ENCODE peak calls at places on chromosomes 11 and 22, in seven cellular contexts. One of them, this sample, is unnamed.

GRCh38 chr22:41777749-41778395 is 22.6 kb upstream of the CCDC134 start:
- DNase-seq in HCEC 1CT: no peak
- DNase-seq in NCI-H2107: no peak
- DNase-seq in Kasumi-1: no peak
- DNase-seq in brain microvascular endothelial cell: no peak
- DNase-seq in effector memory CD8-positive, alpha-beta T cell: no peak
- DNase-seq in T-helper 2 cell: no peak
- DNase-seq in this sample: no peak

GRCh38 chr11:131609921-131610320 is 239.5 kb downstream of the NTM start:
- DNase-seq in HCEC 1CT: no peak
- DNase-seq in NCI-H2107: no peak
- DNase-seq in Kasumi-1: no peak
- DNase-seq in brain microvascular endothelial cell: no peak
- DNase-seq in effector memory CD8-positive, alpha-beta T cell: no peak
- DNase-seq in T-helper 2 cell: no peak
- DNase-seq in this sample: no peak

GRCh38 chr22:40782521-40782920 is 36.6 kb downstream of the SLC25A17 start:
- DNase-seq in HCEC 1CT: no peak
- DNase-seq in NCI-H2107: no peak
- DNase-seq in Kasumi-1: no peak
- DNase-seq in brain microvascular endothelial cell: no peak
- DNase-seq in effector memory CD8-positive, alpha-beta T cell: no peak
- DNase-seq in T-helper 2 cell: no peak
- DNase-seq in this sample: no peak

GRCh38 chr11:76209671-76209955 is 3.3 kb upstream of the WNT11 start:
- DNase-seq in HCEC 1CT: no peak
- DNase-seq in NCI-H2107: no peak
- DNase-seq in Kasumi-1: no peak
- DNase-seq in brain microvascular endothelial cell: no peak
- DNase-seq in effector memory CD8-positive, alpha-beta T cell: no peak
- DNase-seq in T-helper 2 cell: no peak
- DNase-seq in this sample: peak; percentile 22

GRCh38 chr11:43508511-43508918 is 149.8 kb downstream of the TTC17 start:
- DNase-seq in HCEC 1CT: peak; percentile 92
- DNase-seq in NCI-H2107: no peak
- DNase-seq in Kasumi-1: no peak
- DNase-seq in brain microvascular endothelial cell: peak; percentile 41
- DNase-seq in effector memory CD8-positive, alpha-beta T cell: no peak
- DNase-seq in T-helper 2 cell: no peak
- DNase-seq in this sample: peak; percentile 54

GRCh38 chr11:75773595-75774353 is 5.2 kb downstream of the DGAT2 start:
- DNase-seq in HCEC 1CT: no peak
- DNase-seq in NCI-H2107: no peak
- DNase-seq in Kasumi-1: peak; percentile 43
- DNase-seq in brain microvascular endothelial cell: no peak
- DNase-seq in effector memory CD8-positive, alpha-beta T cell: no peak
- DNase-seq in T-helper 2 cell: no peak
- DNase-seq in this sample: no peak

GRCh38 chr11:67002921-67003411 is 20.0 kb upstream of the SYT12 start:
- DNase-seq in HCEC 1CT: no peak
- DNase-seq in NCI-H2107: no peak
- DNase-seq in Kasumi-1: no peak
- DNase-seq in brain microvascular endothelial cell: no peak
- DNase-seq in effector memory CD8-positive, alpha-beta T cell: no peak
- DNase-seq in T-helper 2 cell: no peak
- DNase-seq in this sample: no peak

GRCh38 chr11:19723572-19724342 is 11.1 kb downstream of the NAV2 start:
- DNase-seq in HCEC 1CT: peak; percentile 41
- DNase-seq in NCI-H2107: no peak
- DNase-seq in Kasumi-1: no peak
- DNase-seq in brain microvascular endothelial cell: peak; percentile 17
- DNase-seq in effector memory CD8-positive, alpha-beta T cell: peak; percentile 42
- DNase-seq in T-helper 2 cell: no peak
- DNase-seq in this sample: peak; percentile 78

GRCh38 chr22:19918332-19919106 is 23.1 kb upstream of the COMT start:
- DNase-seq in HCEC 1CT: no peak
- DNase-seq in NCI-H2107: no peak
- DNase-seq in Kasumi-1: no peak
- DNase-seq in brain microvascular endothelial cell: no peak
- DNase-seq in effector memory CD8-positive, alpha-beta T cell: no peak
- DNase-seq in T-helper 2 cell: no peak
- DNase-seq in this sample: no peak

GRCh38 chr11:74011360-74012071 is 2.6 kb upstream of the UCP3 start:
- DNase-seq in HCEC 1CT: no peak
- DNase-seq in NCI-H2107: no peak
- DNase-seq in Kasumi-1: no peak
- DNase-seq in brain microvascular endothelial cell: peak; percentile 73
- DNase-seq in effector memory CD8-positive, alpha-beta T cell: peak; percentile 20
- DNase-seq in T-helper 2 cell: no peak
- DNase-seq in this sample: peak; percentile 37

GRCh38 chr11:3124821-3125220 is 40.3 kb downstream of the OSBPL5 start:
- DNase-seq in HCEC 1CT: no peak
- DNase-seq in NCI-H2107: no peak
- DNase-seq in Kasumi-1: no peak
- DNase-seq in brain microvascular endothelial cell: no peak
- DNase-seq in effector memory CD8-positive, alpha-beta T cell: no peak
- DNase-seq in T-helper 2 cell: no peak
- DNase-seq in this sample: no peak

GRCh38 chr22:30457964-30458363 is 13.9 kb downstream of the SEC14L3 start:
- DNase-seq in HCEC 1CT: no peak
- DNase-seq in NCI-H2107: no peak
- DNase-seq in Kasumi-1: no peak
- DNase-seq in brain microvascular endothelial cell: peak; percentile 16
- DNase-seq in effector memory CD8-positive, alpha-beta T cell: no peak
- DNase-seq in T-helper 2 cell: no peak
- DNase-seq in this sample: peak; percentile 55

GRCh38 chr11:17703951-17704350 is 15.4 kb upstream of the MYOD1 start:
- DNase-seq in HCEC 1CT: no peak
- DNase-seq in NCI-H2107: no peak
- DNase-seq in Kasumi-1: no peak
- DNase-seq in brain microvascular endothelial cell: peak; percentile 38
- DNase-seq in effector memory CD8-positive, alpha-beta T cell: no peak
- DNase-seq in T-helper 2 cell: no peak
- DNase-seq in this sample: peak; percentile 36

GRCh38 chr11:27124514-27125264 is 84.1 kb downstream of the BBOX1 start:
- DNase-seq in HCEC 1CT: peak; percentile 61
- DNase-seq in NCI-H2107: no peak
- DNase-seq in Kasumi-1: peak; percentile 14
- DNase-seq in brain microvascular endothelial cell: no peak
- DNase-seq in effector memory CD8-positive, alpha-beta T cell: no peak
- DNase-seq in T-helper 2 cell: no peak
- DNase-seq in this sample: peak; percentile 12

GRCh38 chr22:36010913-36011312 is 17.7 kb downstream of the RBFOX2 start:
- DNase-seq in HCEC 1CT: peak; percentile 92
- DNase-seq in NCI-H2107: no peak
- DNase-seq in Kasumi-1: no peak
- DNase-seq in brain microvascular endothelial cell: peak; percentile 76
- DNase-seq in effector memory CD8-positive, alpha-beta T cell: no peak
- DNase-seq in T-helper 2 cell: no peak
- DNase-seq in this sample: peak; percentile 90

GRCh38 chr11:96524475-96524874 is 134.7 kb downstream of the JRKL start:
- DNase-seq in HCEC 1CT: peak; percentile 4
- DNase-seq in NCI-H2107: no peak
- DNase-seq in Kasumi-1: peak; percentile 18
- DNase-seq in brain microvascular endothelial cell: peak; percentile 0
- DNase-seq in effector memory CD8-positive, alpha-beta T cell: no peak
- DNase-seq in T-helper 2 cell: no peak
- DNase-seq in this sample: no peak

GRCh38 chr11:33734441-33735165 is 1.6 kb downstream of the CD59 start:
- DNase-seq in HCEC 1CT: peak; percentile 29
- DNase-seq in NCI-H2107: no peak
- DNase-seq in Kasumi-1: no peak
- DNase-seq in brain microvascular endothelial cell: peak; percentile 30
- DNase-seq in effector memory CD8-positive, alpha-beta T cell: no peak
- DNase-seq in T-helper 2 cell: no peak
- DNase-seq in this sample: peak; percentile 36

GRCh38 chr11:62708423-62709261 is 1.2 kb downstream of the GNG3 start:
- DNase-seq in HCEC 1CT: no peak
- DNase-seq in NCI-H2107: no peak
- DNase-seq in Kasumi-1: no peak
- DNase-seq in brain microvascular endothelial cell: no peak
- DNase-seq in effector memory CD8-positive, alpha-beta T cell: peak; percentile 24
- DNase-seq in T-helper 2 cell: no peak
- DNase-seq in this sample: no peak

GRCh38 chr22:23237201-23237798 is 57.0 kb downstream of the BCR start:
- DNase-seq in HCEC 1CT: no peak
- DNase-seq in NCI-H2107: peak; percentile 72
- DNase-seq in Kasumi-1: no peak
- DNase-seq in brain microvascular endothelial cell: no peak
- DNase-seq in effector memory CD8-positive, alpha-beta T cell: no peak
- DNase-seq in T-helper 2 cell: no peak
- DNase-seq in this sample: no peak

GRCh38 chr11:75032550-75032935 is 43.8 kb downstream of the NEU3 start:
- DNase-seq in HCEC 1CT: no peak
- DNase-seq in NCI-H2107: no peak
- DNase-seq in Kasumi-1: no peak
- DNase-seq in brain microvascular endothelial cell: no peak
- DNase-seq in effector memory CD8-positive, alpha-beta T cell: no peak
- DNase-seq in T-helper 2 cell: no peak
- DNase-seq in this sample: no peak

GRCh38 chr11:44659641-44660040 is 67.1 kb upstream of the TSPAN18 start:
- DNase-seq in HCEC 1CT: no peak
- DNase-seq in NCI-H2107: no peak
- DNase-seq in Kasumi-1: no peak
- DNase-seq in brain microvascular endothelial cell: no peak
- DNase-seq in effector memory CD8-positive, alpha-beta T cell: no peak
- DNase-seq in T-helper 2 cell: no peak
- DNase-seq in this sample: no peak